ENCODE peak calls at places on chromosomes 2 and 18, in five cellular contexts. R, D, C, I and N are unnamed samples.

GRCh38 chr2:190017837-190018236 is 44.7 kb downstream of the MSTN start:
- DNase-seq in R (no peak), I (no peak), D (no peak), C (no peak), N (no peak)

GRCh38 chr2:137677466-137677865 is 286.8 kb upstream of the HNMT start:
- DNase-seq in I (no peak), R (no peak), C (no peak), D (no peak), N (peak)

GRCh38 chr2:157601807-157602206 is 26.9 kb downstream of the ACVR1C start:
- DNase-seq in C (no peak), R (no peak), D (no peak), I (no peak), N (no peak)

GRCh38 chr2:209577376-209578357 is 153.8 kb downstream of the MAP2 start:
- DNase-seq in D (no peak), R (peak), C (no peak), I (no peak), N (peak)

GRCh38 chr2:170226216-170226615 is 48.3 kb downstream of the MYO3B start:
- DNase-seq in R (no peak), D (no peak), C (no peak), I (no peak), N (no peak)

GRCh38 chr2:240962371-240963064 is 35.9 kb upstream of the SNED1 start:
- DNase-seq in I (no peak), C (no peak), D (no peak), R (no peak), N (no peak)

GRCh38 chr2:203846490-203847105 is 21.0 kb upstream of the CTLA4 start:
- DNase-seq in I (no peak), C (no peak), D (no peak), R (no peak), N (no peak)

GRCh38 chr2:55961318-55961911 is 37.8 kb upstream of the EFEMP1 start:
- DNase-seq in I (no peak), C (no peak), R (peak), D (peak), N (peak)

GRCh38 chr18:35611518-35611917 is 30.0 kb downstream of the GALNT1 start:
- DNase-seq in I (no peak), C (no peak), D (no peak), R (no peak), N (no peak)

GRCh38 chr2:128591841-128592822 is 273.5 kb upstream of the HS6ST1 start:
- DNase-seq in C (no peak), D (no peak), I (no peak), R (no peak), N (no peak)

GRCh38 chr2:229270551-229271410 is at the start of gene PID1:
- DNase-seq in R (no peak), D (peak), I (no peak), C (no peak), N (no peak)

GRCh38 chr2:229708335-229708734 is 6.0 kb downstream of the DNER start:
- DNase-seq in D (no peak), R (no peak), I (no peak), C (no peak), N (no peak)

GRCh38 chr18:60372598-60372997 is at the start of gene MC4R:
- DNase-seq in I (no peak), R (peak), D (peak), C (no peak), N (peak)

GRCh38 chr2:233152541-233152940 is 92.4 kb downstream of the INPP5D start:
- DNase-seq in I (peak), C (no peak), R (no peak), D (peak), N (no peak)

GRCh38 chr2:29940706-29941105 is 19.3 kb upstream of the ALK start:
- DNase-seq in D (no peak), I (peak), C (no peak), R (no peak), N (no peak)

GRCh38 chr2:46690825-46691224 is 211.5 kb downstream of the TMEM247 start:
- DNase-seq in I (no peak), R (no peak), D (peak), C (no peak), N (no peak)

GRCh38 chr2:127012215-127012614 is 94.7 kb downstream of the BIN1 start:
- DNase-seq in I (no peak), D (no peak), C (no peak), R (no peak), N (no peak)

GRCh38 chr2:240781471-240782220 is 38.4 kb downstream of the KIF1A start:
- DNase-seq in R (no peak), I (no peak), D (no peak), C (no peak), N (no peak)

GRCh38 chr2:222296911-222297599 is 1.7 kb downstream of the PAX3 start:
- DNase-seq in R (no peak), C (no peak), I (no peak), D (no peak), N (no peak)